ENCODE peak calls at places on chromosomes 13 and 19, in eight cellular contexts. H, X, P, W, F, O, A and M are unnamed samples.

GRCh38 chr13:24747248-24748151 is 16.5 kb upstream of the RNF17 start:
- DNase-seq in H (peak; percentile 47), X (no peak), P (no peak), W (no peak), F (peak; percentile 24), O (no peak), A (no peak), M (peak; percentile 52)

GRCh38 chr13:88800505-88800904 is 1129.3 kb downstream of the SLITRK5 start:
- DNase-seq in H (no peak), X (no peak), P (no peak), W (no peak), F (no peak), O (no peak), A (no peak), M (no peak)

GRCh38 chr13:29743229-29743786 is 107.1 kb downstream of the UBL3 start:
- DNase-seq in H (no peak), X (peak; percentile 75), P (no peak), W (peak; percentile 45), F (peak; percentile 26), O (peak; percentile 71), A (no peak), M (no peak)

GRCh38 chr19:10421981-10422461 is 1.7 kb downstream of the PDE4A start:
- DNase-seq in H (no peak), X (no peak), P (no peak), W (no peak), F (no peak), O (no peak), A (no peak), M (no peak)

GRCh38 chr19:2193807-2194206 is 30.1 kb downstream of the DOT1L start:
- DNase-seq in H (no peak), X (no peak), P (no peak), W (no peak), F (no peak), O (no peak), A (no peak), M (no peak)

GRCh38 chr13:40922437-40923040 is 96.6 kb downstream of the ELF1 start:
- DNase-seq in H (no peak), X (no peak), P (no peak), W (peak; percentile 22), F (peak; percentile 61), O (peak; percentile 21), A (no peak), M (peak; percentile 51)

GRCh38 chr13:25971499-25972145 is 80.2 kb downstream of the SHISA2 start:
- DNase-seq in H (no peak), X (no peak), P (no peak), W (no peak), F (no peak), O (no peak), A (no peak), M (no peak)

GRCh38 chr13:79096099-79096498 is 310.0 kb downstream of the RBM26 start:
- DNase-seq in H (no peak), X (no peak), P (no peak), W (no peak), F (no peak), O (no peak), A (no peak), M (no peak)

GRCh38 chr19:31976775-31977536 is 368.5 kb upstream of the ZNF507 start:
- DNase-seq in H (no peak), X (no peak), P (no peak), W (no peak), F (no peak), O (no peak), A (no peak), M (no peak)

GRCh38 chr13:111575276-111575675 is 254.8 kb downstream of the TEX29 start:
- DNase-seq in H (no peak), X (peak; percentile 31), P (no peak), W (no peak), F (no peak), O (no peak), A (no peak), M (no peak)

GRCh38 chr13:27336005-27336673 is 65.5 kb downstream of the RASL11A start:
- DNase-seq in H (no peak), X (no peak), P (peak; percentile 50), W (no peak), F (no peak), O (no peak), A (no peak), M (no peak)

GRCh38 chr13:109012115-109012514 is 382.7 kb downstream of the MYO16 start:
- DNase-seq in H (no peak), X (no peak), P (no peak), W (no peak), F (no peak), O (no peak), A (no peak), M (no peak)

GRCh38 chr13:21231426-21231945 is 55.0 kb downstream of the MRPL57 start:
- DNase-seq in H (no peak), X (no peak), P (peak; percentile 11), W (no peak), F (no peak), O (no peak), A (no peak), M (no peak)

GRCh38 chr19:35946203-35946602 is 10.0 kb downstream of the LRFN3 start:
- DNase-seq in H (no peak), X (no peak), P (no peak), W (no peak), F (no peak), O (no peak), A (no peak), M (no peak)

GRCh38 chr19:16363133-16363851 is 38.7 kb downstream of the KLF2 start:
- DNase-seq in H (no peak), X (peak; percentile 86), P (no peak), W (no peak), F (peak; percentile 92), O (no peak), A (no peak), M (no peak)

GRCh38 chr13:75384881-75385707 is 96.9 kb downstream of the TBC1D4 start:
- DNase-seq in H (no peak), X (no peak), P (no peak), W (no peak), F (no peak), O (no peak), A (no peak), M (no peak)

GRCh38 chr19:3982701-3983541 is 2.3 kb downstream of the EEF2 start:
- DNase-seq in H (no peak), X (no peak), P (no peak), W (no peak), F (no peak), O (no peak), A (no peak), M (peak; percentile 33)

GRCh38 chr19:12973236-12973635 is 3.9 kb downstream of the DAND5 start:
- DNase-seq in H (no peak), X (no peak), P (no peak), W (no peak), F (no peak), O (no peak), A (no peak), M (peak; percentile 23)

GRCh38 chr13:75621147-75621546 is 15.0 kb upstream of the LMO7 start:
- DNase-seq in H (no peak), X (no peak), P (peak; percentile 24), W (no peak), F (no peak), O (no peak), A (no peak), M (no peak)

GRCh38 chr19:18049390-18049789 is 37.3 kb downstream of the IL12RB1 start:
- DNase-seq in H (no peak), X (peak; percentile 98), P (peak; percentile 38), W (peak; percentile 96), F (peak; percentile 57), O (peak; percentile 73), A (peak; percentile 82), M (no peak)
- H3K27ac ChIP-seq in H (no peak overlapping the region), X (peak overlapping the region; percentile 74), P (no peak overlapping the region), W (peak overlapping the region; percentile 88), F (peak overlapping the region; percentile 78), O (peak overlapping the region; percentile 76), A (peak overlapping the region; percentile 96), M (no peak overlapping the region)

GRCh38 chr19:48835734-48836088 is 580 bp downstream of the HSD17B14 start:
- DNase-seq in H (peak; percentile 94), X (peak; percentile 93), P (peak; percentile 80), W (peak; percentile 92), F (peak; percentile 96), O (peak; percentile 96), A (peak; percentile 80), M (peak; percentile 95)
- TF ChIP-seq CTCF in H (peak; percentile 88), X (peak; percentile 84), P (peak; percentile 94), W (peak; percentile 95), F (peak; percentile 82), O (peak; percentile 93), A (peak; percentile 90), M (peak; percentile 96)

GRCh38 chr19:15072930-15073647 is 8.9 kb upstream of the OR1I1 start:
- DNase-seq in H (no peak), X (no peak), P (no peak), W (no peak), F (no peak), O (no peak), A (no peak), M (peak; percentile 41)

GRCh38 chr19:15075801-15076200 is 6.2 kb upstream of the OR1I1 start:
- DNase-seq in H (no peak), X (no peak), P (no peak), W (no peak), F (no peak), O (no peak), A (no peak), M (no peak)

DNA sequence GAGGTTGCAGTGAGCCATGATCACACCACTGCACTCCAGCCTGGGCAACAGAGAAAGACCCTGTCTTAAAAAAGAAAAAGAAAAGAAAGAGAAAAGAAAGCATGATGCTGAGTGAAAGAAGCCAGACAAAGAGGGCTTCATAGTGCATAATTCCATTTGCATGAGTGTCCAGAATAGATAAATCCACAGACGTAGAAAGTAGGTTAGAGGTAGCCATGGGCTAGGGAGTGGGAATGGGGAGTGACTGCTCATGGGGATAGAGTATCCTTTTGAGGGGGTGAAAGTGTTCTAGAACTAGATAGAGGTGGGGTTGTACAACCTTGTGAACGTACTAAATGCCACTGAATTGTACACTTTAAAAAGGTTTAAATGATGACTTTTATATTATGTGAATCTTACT is 7.6 kb upstream of the OR1I1 start:
- DNase-seq in H (no peak), X (no peak), P (no peak), W (no peak), F (no peak), O (no peak), A (no peak), M (no peak)
- H3K27ac ChIP-seq in H (no peak overlapping the region), X (no peak overlapping the region), P (no peak overlapping the region), W (no peak overlapping the region), F (no peak overlapping the region), O (no peak overlapping the region), A (no peak overlapping the region), M (no peak overlapping the region)

GRCh38 chr13:35851238-35851814 is 279.9 kb downstream of the DCLK1 start:
- DNase-seq in H (no peak), X (no peak), P (no peak), W (no peak), F (no peak), O (no peak), A (no peak), M (no peak)

GRCh38 chr13:35854286-35854685 is 276.9 kb downstream of the DCLK1 start:
- DNase-seq in H (no peak), X (no peak), P (no peak), W (no peak), F (no peak), O (no peak), A (no peak), M (no peak)

GRCh38 chr13:35848316-35848715 is 282.9 kb downstream of the DCLK1 start:
- DNase-seq in H (no peak), X (no peak), P (no peak), W (no peak), F (no peak), O (no peak), A (no peak), M (no peak)

GRCh38 chr13:35848868-35849644 is 282.1 kb downstream of the DCLK1 start:
- DNase-seq in H (no peak), X (no peak), P (no peak), W (no peak), F (no peak), O (no peak), A (no peak), M (no peak)

GRCh38 chr13:35850569-35850968 is 280.6 kb downstream of the DCLK1 start:
- DNase-seq in H (no peak), X (no peak), P (no peak), W (no peak), F (no peak), O (no peak), A (no peak), M (no peak)
- TF ChIP-seq CTCF in H (no peak), X (no peak), P (no peak), W (no peak), F (no peak), O (no peak), A (no peak), M (peak; percentile 33)